ENCODE peak calls at places on chromosome 13, in eight cellular contexts. R is CD8-positive, alpha-beta T cell; A is transverse colon; Z is endodermal cell; O is small intestine; Y is heart left ventricle; L is upper lobe of right lung; H is WERI-Rb-1. F is an unnamed sample.

GRCh38 chr13:83753912-83754624 is 128.2 kb downstream of the SLITRK1 start:
- DNase-seq in R (no peak), A (no peak), Z (no peak), O (no peak), Y (no peak), L (no peak), H (no peak), F (peak; percentile 7)

GRCh38 chr13:30421093-30422055 is 919 bp upstream of the UBE2L5 start:
- DNase-seq in R (peak; percentile 29), A (peak; percentile 82), Z (peak; percentile 87), O (peak; percentile 72), Y (peak; percentile 88), L (peak; percentile 93), H (no peak), F (peak; percentile 52)

GRCh38 chr13:80712026-80712425 is 371.1 kb upstream of the SPRY2 start:
- DNase-seq in R (no peak), A (no peak), Z (no peak), O (no peak), Y (no peak), L (no peak), H (no peak), F (no peak)

GRCh38 chr13:20475927-20476691 is 49.5 kb downstream of the CRYL1 start:
- DNase-seq in R (peak; percentile 69), A (peak; percentile 59), Z (peak; percentile 72), O (peak; percentile 51), Y (no peak), L (no peak), H (no peak), F (no peak)

GRCh38 chr13:51645154-51645650 is 60.9 kb downstream of the WDFY2 start:
- DNase-seq in R (peak; percentile 37), A (no peak), Z (no peak), O (no peak), Y (no peak), L (no peak), H (no peak), F (peak; percentile 87)

GRCh38 chr13:25493930-25494707 is 122.3 kb downstream of the ATP8A2 start:
- DNase-seq in R (no peak), A (no peak), Z (peak; percentile 79), O (no peak), Y (no peak), L (no peak), H (peak; percentile 63), F (no peak)

GRCh38 chr13:113815151-113816058 is 48.5 kb downstream of the GAS6 start:
- DNase-seq in R (no peak), A (no peak), Z (no peak), O (no peak), Y (no peak), L (no peak), H (no peak), F (no peak)

GRCh38 chr13:79771493-79771892 is 290.5 kb downstream of the NDFIP2 start:
- DNase-seq in R (no peak), A (no peak), Z (no peak), O (no peak), Y (no peak), L (no peak), H (no peak), F (no peak)

GRCh38 chr13:44373601-44374347 is at the start of gene SERP2:
- DNase-seq in R (no peak), A (no peak), Z (peak; percentile 91), O (no peak), Y (peak; percentile 38), L (peak; percentile 70), H (no peak), F (no peak)

GRCh38 chr13:99191900-99192399 is 8.7 kb upstream of the UBAC2 start:
- DNase-seq in R (no peak), A (peak; percentile 77), Z (no peak), O (peak; percentile 58), Y (no peak), L (no peak), H (peak; percentile 75), F (peak; percentile 5)

GRCh38 chr13:100465558-100465957 is 123.0 kb downstream of the GGACT start:
- DNase-seq in R (no peak), A (no peak), Z (no peak), O (no peak), Y (no peak), L (no peak), H (no peak), F (no peak)

GRCh38 chr13:113639661-113640262 is 18.2 kb downstream of the ATP4B start:
- DNase-seq in R (no peak), A (peak; percentile 8), Z (peak; percentile 35), O (no peak), Y (peak; percentile 60), L (peak; percentile 40), H (peak; percentile 8), F (no peak)

GRCh38 chr13:50171585-50172282 is 156.5 kb downstream of the KCNRG start:
- DNase-seq in R (no peak), A (no peak), Z (no peak), O (no peak), Y (no peak), L (no peak), H (no peak), F (no peak)

GRCh38 chr13:42524487-42525034 is 49.4 kb upstream of the TNFSF11 start:
- DNase-seq in R (no peak), A (no peak), Z (no peak), O (peak; percentile 18), Y (no peak), L (no peak), H (no peak), F (peak; percentile 27)

GRCh38 chr13:98060282-98060681 is 82.6 kb upstream of the FARP1 start:
- DNase-seq in R (no peak), A (no peak), Z (no peak), O (no peak), Y (no peak), L (no peak), H (peak; percentile 62), F (no peak)

GRCh38 chr13:46866150-46866549 is 30.7 kb downstream of the HTR2A start:
- DNase-seq in R (no peak), A (peak; percentile 11), Z (peak; percentile 62), O (peak; percentile 31), Y (peak; percentile 40), L (peak; percentile 86), H (peak; percentile 36), F (peak; percentile 21)

GRCh38 chr13:49791753-49792549 is 531 bp downstream of the KPNA3 start:
- DNase-seq in R (peak; percentile 48), A (peak; percentile 58), Z (peak; percentile 79), O (peak; percentile 40), Y (peak; percentile 54), L (peak; percentile 82), H (peak; percentile 25), F (peak; percentile 39)

GRCh38 chr13:50438351-50438750 is 405.1 kb downstream of the DLEU7 start:
- DNase-seq in R (no peak), A (no peak), Z (no peak), O (no peak), Y (no peak), L (no peak), H (no peak), F (no peak)

GRCh38 chr13:79946556-79946955 is 394.4 kb downstream of the SPRY2 start:
- DNase-seq in R (no peak), A (no peak), Z (no peak), O (no peak), Y (no peak), L (no peak), H (no peak), F (no peak)

GRCh38 chr13:87274209-87274819 is 396.9 kb upstream of the SLITRK5 start:
- DNase-seq in R (peak; percentile 16), A (peak; percentile 17), Z (peak; percentile 82), O (peak; percentile 45), Y (no peak), L (no peak), H (peak; percentile 85), F (no peak)

GRCh38 chr13:88248393-88248792 is 577.2 kb downstream of the SLITRK5 start:
- DNase-seq in R (no peak), A (no peak), Z (peak; percentile 47), O (no peak), Y (no peak), L (no peak), H (no peak), F (no peak)

DNA sequence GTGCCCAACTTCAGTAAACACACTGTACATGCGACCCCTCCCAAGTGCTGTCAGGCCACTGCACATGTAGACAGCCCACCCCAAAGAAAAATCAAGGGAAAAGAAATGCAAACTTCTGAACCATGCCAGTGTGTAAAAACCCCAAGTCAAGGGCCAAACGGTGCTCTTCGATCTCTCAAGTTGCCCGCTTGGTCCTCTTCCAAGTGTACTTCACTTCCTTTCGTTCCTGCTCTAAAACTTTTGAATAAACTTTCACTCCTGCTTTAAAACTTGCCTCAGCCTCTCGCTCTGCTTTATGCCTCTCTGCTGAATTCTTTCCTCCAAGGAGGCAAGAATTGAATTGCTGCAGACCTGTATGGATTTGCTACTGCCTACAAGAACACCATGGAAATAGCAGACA is 600.7 kb downstream of the KCTD12 start:
- DNase-seq in R (no peak), A (no peak), Z (no peak), O (no peak), Y (no peak), L (no peak), H (no peak), F (no peak)
- H3K4me3 ChIP-seq in R (no peak overlapping the region), A (no peak overlapping the region), Z (no peak overlapping the region), O (no peak overlapping the region), Y (no peak overlapping the region), L (no peak overlapping the region), H (no peak overlapping the region), F (no peak overlapping the region)

DNA sequence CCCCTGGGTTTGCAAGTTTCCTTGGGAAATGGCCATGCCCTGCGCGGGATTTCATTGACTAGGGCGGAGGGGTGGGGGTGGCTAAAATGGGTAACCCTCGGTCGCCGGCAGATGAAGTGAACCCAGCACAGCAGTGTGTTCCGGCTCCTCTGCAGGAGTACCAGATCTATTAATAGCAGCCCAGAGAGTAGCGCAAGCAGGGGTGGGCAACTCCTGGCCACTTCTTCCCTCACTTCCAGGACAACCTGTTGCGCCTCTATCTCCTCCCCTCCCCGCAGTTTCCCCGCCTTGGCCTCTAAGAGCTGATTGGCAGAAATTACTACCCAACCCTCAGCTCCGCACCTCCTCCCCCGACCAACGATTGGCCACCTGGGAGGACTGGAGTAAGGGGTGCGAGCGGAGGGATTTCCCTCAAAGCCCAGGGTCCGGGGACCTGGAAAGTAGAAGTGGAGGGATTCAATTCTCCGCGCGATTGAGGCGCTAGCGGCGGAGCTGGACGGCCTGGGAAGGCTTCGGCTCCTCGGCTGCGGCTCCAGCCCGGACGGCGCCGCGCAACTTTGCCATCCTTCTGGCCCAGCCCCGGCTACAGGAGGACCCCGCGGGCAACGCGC is at the start of gene FREM2:
- DNase-seq in R (no peak), A (peak; percentile 33), Z (peak; percentile 98), O (peak; percentile 67), Y (no peak), L (peak; percentile 86), H (peak; percentile 80), F (no peak)
- H3K27me3 ChIP-seq in R (no peaks in the 10 kb centered on the region), A (peaks cover 43% of the 10 kb centered on the region), Z (peaks cover 17% of the 10 kb centered on the region), O (peaks cover 14% of the 10 kb centered on the region), Y (peaks cover 47% of the 10 kb centered on the region), L (peaks cover 27% of the 10 kb centered on the region), H (no peaks in the 10 kb centered on the region), F (peaks cover 22% of the 10 kb centered on the region)

GRCh38 chr13:73428137-73428536 is 369.3 kb downstream of the KLF5 start:
- DNase-seq in R (no peak), A (no peak), Z (no peak), O (peak; percentile 91), Y (no peak), L (no peak), H (no peak), F (peak; percentile 12)
- H3K4me3 ChIP-seq in R (no peak overlapping the region), A (no peak overlapping the region), Z (no peak overlapping the region), O (no peak overlapping the region), Y (no peak overlapping the region), L (no peak overlapping the region), H (no peak overlapping the region), F (no peak overlapping the region)

DNA sequence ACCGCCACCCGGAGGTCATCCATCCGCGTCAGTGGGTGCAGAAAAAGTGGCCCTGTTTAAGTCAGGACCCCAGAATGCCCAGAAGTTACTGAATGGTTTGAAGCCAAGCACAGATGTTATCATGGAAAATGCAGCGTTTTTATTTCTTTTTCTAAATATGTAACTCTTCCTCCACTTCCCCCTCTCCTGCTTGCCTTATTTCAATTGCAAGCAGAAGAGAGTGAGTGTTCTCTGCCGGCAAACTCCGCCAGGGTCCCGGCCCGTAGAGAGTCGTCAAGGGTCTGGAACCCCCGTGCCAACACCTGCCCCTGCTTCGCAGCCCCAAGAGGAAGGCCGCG is 913 bp upstream of the PDX1 start:
- DNase-seq in R (no peak), A (no peak), Z (no peak), O (no peak), Y (no peak), L (no peak), H (no peak), F (no peak)
- H3K27me3 ChIP-seq in R (peaks cover 35% of the 10 kb centered on the region), A (peaks cover 100% of the 10 kb centered on the region), Z (peaks cover 100% of the 10 kb centered on the region), O (peaks cover 42% of the 10 kb centered on the region), Y (peaks cover 100% of the 10 kb centered on the region), L (peaks cover 100% of the 10 kb centered on the region), H (peaks cover 98% of the 10 kb centered on the region), F (peaks cover 85% of the 10 kb centered on the region)

F was measured in brain microvascular endothelial cell.